ENCODE peak calls at places on chromosomes 1 and 21, in ten cellular contexts. I, G, Z, R, E, O, K, M, Y and F are unnamed samples.
A peak's percentile ranks its signal among the peaks of the same experiment; 100 is the strongest.

GRCh38 chr21:39630191-39630591 is 17.5 kb downstream of the B3GALT5 start:
- DNase-seq in I (no peak), G (peak; percentile 80), Z (no peak), R (no peak), E (no peak), O (no peak), K (no peak), M (no peak), Y (no peak), F (no peak)

GRCh38 chr1:18118078-18118477 is 10.5 kb downstream of the IGSF21 start:
- DNase-seq in I (no peak), G (no peak), Z (no peak), R (no peak), E (no peak), O (no peak), K (no peak), M (no peak), Y (no peak), F (no peak)

GRCh38 chr1:53078333-53079101 is 16.5 kb downstream of the PODN start:
- DNase-seq in I (no peak), G (no peak), Z (no peak), R (no peak), E (no peak), O (peak; percentile 80), K (no peak), M (no peak), Y (no peak), F (no peak)

GRCh38 chr1:109786531-109787021 is 22.9 kb upstream of the EPS8L3 start:
- DNase-seq in I (no peak), G (no peak), Z (no peak), R (peak; percentile 76), E (no peak), O (no peak), K (no peak), M (no peak), Y (no peak), F (no peak)

GRCh38 chr1:176773038-176773437 is 310.1 kb downstream of the PAPPA2 start:
- DNase-seq in I (no peak), G (no peak), Z (no peak), R (no peak), E (no peak), O (no peak), K (no peak), M (no peak), Y (no peak), F (no peak)

GRCh38 chr1:222594789-222595188 is 5.1 kb upstream of the TAF1A start:
- DNase-seq in I (no peak), G (no peak), Z (no peak), R (no peak), E (no peak), O (no peak), K (no peak), M (no peak), Y (no peak), F (no peak)

GRCh38 chr1:2781627-2782026 is 19.9 kb downstream of the TTC34 start:
- DNase-seq in I (no peak), G (no peak), Z (no peak), R (no peak), E (no peak), O (no peak), K (no peak), M (no peak), Y (no peak), F (no peak)

GRCh38 chr1:119743308-119743707 is 25.4 kb downstream of the HMGCS2 start:
- DNase-seq in I (no peak), G (no peak), Z (no peak), R (no peak), E (no peak), O (no peak), K (no peak), M (no peak), Y (no peak), F (no peak)

GRCh38 chr1:59178339-59178744 is 118.6 kb upstream of the FGGY start:
- DNase-seq in I (no peak), G (peak; percentile 76), Z (no peak), R (no peak), E (no peak), O (no peak), K (no peak), M (peak; percentile 12), Y (no peak), F (no peak)

GRCh38 chr1:203055166-203055799 is 29.0 kb downstream of the PPFIA4 start:
- DNase-seq in I (no peak), G (no peak), Z (no peak), R (no peak), E (no peak), O (no peak), K (no peak), M (no peak), Y (peak; percentile 69), F (no peak)

GRCh38 chr1:70043806-70044205 is 161.6 kb downstream of the LRRC40 start:
- DNase-seq in I (no peak), G (peak; percentile 86), Z (no peak), R (no peak), E (no peak), O (no peak), K (no peak), M (peak; percentile 3), Y (no peak), F (no peak)